ENCODE peak calls at places on chromosome 16, in five cellular contexts. L is stimulated activated CD8-positive, alpha-beta memory T cell treated with anti-CD3 and anti-CD28 coated beads, Interleukin-15, amount 100 ng/mL, for 48 hours; Z is NCI-H2171 treated with DMSO at 0.1 percent for 48 hours; E is RPMI7951; X is GM12865. T is an unnamed sample.

GRCh38 chr16:86319871-86320270 is 190.5 kb upstream of the FOXF1 start:
- DNase-seq in L (no peak), Z (no peak), E (peak), X (no peak), T (no peak)

GRCh38 chr16:85372627-85373372 is 240.3 kb upstream of the GSE1 start:
- DNase-seq in L (peak), Z (no peak), E (peak), X (no peak), T (no peak)

GRCh38 chr16:15446901-15447300 is 12.5 kb downstream of the BMERB1 start:
- DNase-seq in L (no peak), Z (no peak), E (no peak), X (no peak), T (no peak)

GRCh38 chr16:12545792-12546342 is 257.8 kb downstream of the CPPED1 start:
- DNase-seq in L (no peak), Z (no peak), E (no peak), X (peak), T (no peak)

GRCh38 chr16:11586856-11587642 is at the start of gene LITAF:
- DNase-seq in L (peak), Z (peak), E (peak), X (peak), T (peak)

GRCh38 chr16:48277158-48277557 is 29.8 kb upstream of the ABCC11 start:
- DNase-seq in L (no peak), Z (peak), E (no peak), X (no peak), T (no peak)

GRCh38 chr16:75837264-75837663 is 111.0 kb upstream of the CPHXL start:
- DNase-seq in L (no peak), Z (no peak), E (no peak), X (no peak), T (no peak)

GRCh38 chr16:69351309-69352027 is at the start of gene TMED6:
- DNase-seq in L (no peak), Z (peak), E (no peak), X (no peak), T (peak)

GRCh38 chr16:81740163-81740562 is 38.9 kb upstream of the PLCG2 start:
- DNase-seq in L (no peak), Z (no peak), E (no peak), X (peak), T (no peak)

GRCh38 chr16:81514568-81515258 is 70.1 kb downstream of the CMIP start:
- DNase-seq in L (no peak), Z (no peak), E (no peak), X (no peak), T (no peak)

GRCh38 chr16:17392857-17393421 is 77.8 kb downstream of the XYLT1 start:
- DNase-seq in L (no peak), Z (no peak), E (no peak), X (no peak), T (no peak)

GRCh38 chr16:12988071-12988470 is 86.7 kb downstream of the SHISA9 start:
- DNase-seq in L (no peak), Z (peak), E (peak), X (no peak), T (no peak)

T was measured in left kidney.